ENCODE peak calls at places on chromosomes 4 and X, in six cellular contexts. N is SHP77 treated with DMSO at 0.1 percent for 48 hours; G is AG09319; T is AG08395; K is CD4-positive, alpha-beta memory T cell; I is A549. F is an unnamed sample.

GRCh38 chr4:53541577-53542206 is 49.6 kb downstream of the LNX1 start:
- DNase-seq in N (peak), T (peak), G (peak), K (no peak), I (no peak), F (no peak)

GRCh38 chr4:1593458-1593857 is 90.7 kb downstream of the FAM53A start:
- DNase-seq in K (no peak), T (no peak), G (no peak), I (no peak), N (no peak), F (no peak)

GRCh38 chrX:148915474-148915873 is 415.1 kb downstream of the AFF2 start:
- DNase-seq in G (no peak), N (no peak), K (no peak), T (no peak), I (no peak), F (no peak)

GRCh38 chrX:149871940-149872339 is 9.0 kb upstream of the MAGEA8 start:
- DNase-seq in N (no peak), T (no peak), G (no peak), I (peak), K (peak), F (peak)

GRCh38 chrX:16239211-16239610 is 71.9 kb downstream of the MAGEB17 start:
- DNase-seq in N (no peak), G (peak), T (peak), K (no peak), I (peak), F (no peak)

GRCh38 chr4:61210186-61210939 is 10.2 kb downstream of the ADGRL3 start:
- DNase-seq in T (no peak), K (no peak), G (no peak), I (no peak), N (peak), F (peak)

GRCh38 chrX:119516157-119516702 is 48.0 kb downstream of the SLC25A5 start:
- DNase-seq in K (peak), N (peak), I (peak), G (peak), T (peak), F (peak)

GRCh38 chrX:47637546-47638195 is 7.9 kb upstream of the CFP start:
- DNase-seq in T (no peak), K (no peak), I (no peak), N (no peak), G (no peak), F (peak)

GRCh38 chr4:1723131-1723801 is 1.9 kb downstream of the TACC3 start:
- DNase-seq in G (no peak), T (no peak), N (no peak), I (no peak), K (peak), F (no peak)

GRCh38 chrX:13778916-13779315 is 38.0 kb downstream of the GPM6B start:
- DNase-seq in K (no peak), G (peak), T (peak), I (no peak), N (no peak), F (no peak)

GRCh38 chr4:113540859-113541258 is 220.7 kb downstream of the CAMK2D start:
- DNase-seq in T (no peak), I (no peak), N (no peak), G (no peak), K (no peak), F (no peak)

GRCh38 chr4:156898373-156899117 is 73.1 kb downstream of the PDGFC start:
- DNase-seq in K (no peak), N (no peak), I (no peak), T (no peak), G (no peak), F (no peak)

GRCh38 chrX:97039363-97040029 is 155.8 kb downstream of the RPA4 start:
- DNase-seq in G (no peak), N (no peak), T (no peak), I (no peak), K (no peak), F (no peak)

GRCh38 chrX:79082886-79083285 is 61.6 kb upstream of the GPR174 start:
- DNase-seq in I (no peak), T (no peak), K (no peak), G (no peak), N (no peak), F (no peak)

GRCh38 chrX:10235851-10236250 is 79.1 kb downstream of the CLCN4 start:
- DNase-seq in I (no peak), T (peak), G (peak), N (no peak), K (no peak), F (no peak)

GRCh38 chrX:41827886-41828285 is 95.5 kb downstream of the CASK start:
- DNase-seq in K (no peak), N (no peak), I (no peak), T (peak), G (no peak), F (no peak)

GRCh38 chr4:183287677-183288076 is 32.4 kb downstream of the CLDN22 start:
- DNase-seq in I (no peak), T (no peak), K (no peak), N (no peak), G (no peak), F (no peak)

GRCh38 chr4:132982151-132982550 is 166.9 kb upstream of the PCDH10 start:
- DNase-seq in K (no peak), N (no peak), G (no peak), I (no peak), T (no peak), F (no peak)

GRCh38 chr4:182917182-182918043 is at the start of gene DCTD:
- DNase-seq in T (peak), G (no peak), N (no peak), I (peak), K (peak), F (peak)

GRCh38 chrX:20267924-20268701 is 1.4 kb upstream of the RPS6KA3 start:
- DNase-seq in K (peak), G (no peak), N (no peak), I (no peak), T (peak), F (peak)

GRCh38 chrX:124634363-124634762 is 288.0 kb downstream of the SH2D1A start:
- DNase-seq in N (no peak), K (no peak), I (no peak), T (no peak), G (no peak), F (no peak)

GRCh38 chr4:57342406-57342805 is 232.2 kb upstream of the IGFBP7 start:
- DNase-seq in N (no peak), K (no peak), T (no peak), I (no peak), G (no peak), F (no peak)